ENCODE peak calls at places on chromosomes 11 and 22, in five cellular contexts. One of them, this sample, is unnamed.

GRCh38 chr11:94511932-94512781 is at the start of gene C11orf97:
- DNase-seq in left ventricle myocardium inferior: peak
- DNase-seq in aorta: peak
- DNase-seq in adrenal gland: peak
- DNase-seq in stomach: peak
- DNase-seq in this sample: peak

GRCh38 chr11:79080506-79080905 is 360.3 kb downstream of the TENM4 start:
- DNase-seq in left ventricle myocardium inferior: no peak
- DNase-seq in aorta: no peak
- DNase-seq in adrenal gland: no peak
- DNase-seq in stomach: no peak
- DNase-seq in this sample: no peak

GRCh38 chr11:122803306-122803705 is 35.0 kb upstream of the CRTAM start:
- DNase-seq in left ventricle myocardium inferior: no peak
- DNase-seq in aorta: no peak
- DNase-seq in adrenal gland: no peak
- DNase-seq in stomach: no peak
- DNase-seq in this sample: no peak

GRCh38 chr11:28342704-28343103 is 234.5 kb downstream of the METTL15 start:
- DNase-seq in left ventricle myocardium inferior: no peak
- DNase-seq in aorta: no peak
- DNase-seq in adrenal gland: no peak
- DNase-seq in stomach: no peak
- DNase-seq in this sample: no peak

GRCh38 chr11:60377737-60378136 is 595 bp upstream of the MS4A7 start:
- DNase-seq in left ventricle myocardium inferior: peak
- DNase-seq in aorta: no peak
- DNase-seq in adrenal gland: peak
- DNase-seq in stomach: no peak
- DNase-seq in this sample: peak

GRCh38 chr11:62402226-62402625 is 16.6 kb upstream of the SCGB1A1 start:
- DNase-seq in left ventricle myocardium inferior: peak
- DNase-seq in aorta: peak
- DNase-seq in adrenal gland: peak
- DNase-seq in stomach: peak
- DNase-seq in this sample: peak

GRCh38 chr11:130636672-130637463 is 188.4 kb downstream of the ADAMTS15 start:
- DNase-seq in left ventricle myocardium inferior: no peak
- DNase-seq in aorta: no peak
- DNase-seq in adrenal gland: no peak
- DNase-seq in stomach: no peak
- DNase-seq in this sample: no peak

GRCh38 chr11:111395749-111396148 is 16.7 kb upstream of the POU2AF1 start:
- DNase-seq in left ventricle myocardium inferior: no peak
- DNase-seq in aorta: no peak
- DNase-seq in adrenal gland: no peak
- DNase-seq in stomach: no peak
- DNase-seq in this sample: no peak

GRCh38 chr11:67356867-67357561 is 3.7 kb upstream of the POLD4 start:
- DNase-seq in left ventricle myocardium inferior: peak
- DNase-seq in aorta: no peak
- DNase-seq in adrenal gland: peak
- DNase-seq in stomach: peak
- DNase-seq in this sample: peak

GRCh38 chr11:126132319-126132718 is 69.7 kb upstream of the CDON start:
- DNase-seq in left ventricle myocardium inferior: peak
- DNase-seq in aorta: peak
- DNase-seq in adrenal gland: no peak
- DNase-seq in stomach: peak
- DNase-seq in this sample: peak

GRCh38 chr11:8035225-8035846 is 45.7 kb upstream of the TUB start:
- DNase-seq in left ventricle myocardium inferior: peak
- DNase-seq in aorta: no peak
- DNase-seq in adrenal gland: no peak
- DNase-seq in stomach: no peak
- DNase-seq in this sample: no peak

GRCh38 chr11:96260067-96260511 is 82.9 kb downstream of the MAML2 start:
- DNase-seq in left ventricle myocardium inferior: no peak
- DNase-seq in aorta: no peak
- DNase-seq in adrenal gland: no peak
- DNase-seq in stomach: no peak
- DNase-seq in this sample: no peak

GRCh38 chr22:37657590-37658132 is 862 bp upstream of the PDXP start:
- DNase-seq in left ventricle myocardium inferior: no peak
- DNase-seq in aorta: no peak
- DNase-seq in adrenal gland: peak
- DNase-seq in stomach: no peak
- DNase-seq in this sample: no peak

GRCh38 chr22:41943661-41944209 is 3.2 kb downstream of the CENPM start:
- DNase-seq in left ventricle myocardium inferior: no peak
- DNase-seq in aorta: no peak
- DNase-seq in adrenal gland: no peak
- DNase-seq in stomach: peak
- DNase-seq in this sample: no peak

GRCh38 chr11:62880231-62880802 is 379 bp upstream of the SLC3A2 start:
- DNase-seq in left ventricle myocardium inferior: no peak
- DNase-seq in aorta: peak
- DNase-seq in adrenal gland: peak
- DNase-seq in stomach: no peak
- DNase-seq in this sample: peak

GRCh38 chr11:13073119-13073981 is 64.2 kb downstream of the RASSF10 start:
- DNase-seq in left ventricle myocardium inferior: no peak
- DNase-seq in aorta: no peak
- DNase-seq in adrenal gland: no peak
- DNase-seq in stomach: no peak
- DNase-seq in this sample: no peak

GRCh38 chr22:37626144-37626543 is 13.3 kb upstream of the SH3BP1 start:
- DNase-seq in left ventricle myocardium inferior: peak
- DNase-seq in aorta: peak
- DNase-seq in adrenal gland: no peak
- DNase-seq in stomach: peak
- DNase-seq in this sample: peak

GRCh38 chr11:36352919-36353318 is 56.8 kb downstream of the PRR5L start:
- DNase-seq in left ventricle myocardium inferior: no peak
- DNase-seq in aorta: no peak
- DNase-seq in adrenal gland: no peak
- DNase-seq in stomach: no peak
- DNase-seq in this sample: no peak

GRCh38 chr11:96235725-96236124 is 107.3 kb downstream of the MAML2 start:
- DNase-seq in left ventricle myocardium inferior: no peak
- DNase-seq in aorta: no peak
- DNase-seq in adrenal gland: no peak
- DNase-seq in stomach: no peak
- DNase-seq in this sample: no peak

GRCh38 chr11:120017582-120017981 is 120.3 kb downstream of the TRIM29 start:
- DNase-seq in left ventricle myocardium inferior: no peak
- DNase-seq in aorta: no peak
- DNase-seq in adrenal gland: no peak
- DNase-seq in stomach: no peak
- DNase-seq in this sample: no peak

GRCh38 chr11:102491969-102492368 is 38.6 kb downstream of the MMP7 start:
- DNase-seq in left ventricle myocardium inferior: no peak
- DNase-seq in aorta: no peak
- DNase-seq in adrenal gland: no peak
- DNase-seq in stomach: no peak
- DNase-seq in this sample: no peak

GRCh38 chr11:64219354-64219684 is 6.7 kb downstream of the TRPT1 start:
- DNase-seq in left ventricle myocardium inferior: no peak
- DNase-seq in aorta: peak
- DNase-seq in adrenal gland: no peak
- DNase-seq in stomach: no peak
- DNase-seq in this sample: no peak

GRCh38 chr11:99822846-99823565 is 802.3 kb downstream of the CNTN5 start:
- DNase-seq in left ventricle myocardium inferior: no peak
- DNase-seq in aorta: no peak
- DNase-seq in adrenal gland: no peak
- DNase-seq in stomach: no peak
- DNase-seq in this sample: no peak

GRCh38 chr22:30902496-30903357 is 65.8 kb downstream of the MORC2 start:
- DNase-seq in left ventricle myocardium inferior: no peak
- DNase-seq in aorta: no peak
- DNase-seq in adrenal gland: no peak
- DNase-seq in stomach: peak
- DNase-seq in this sample: no peak

GRCh38 chr11:1161410-1162152 is 3.8 kb downstream of the MUC5AC start:
- DNase-seq in left ventricle myocardium inferior: peak
- DNase-seq in aorta: peak
- DNase-seq in adrenal gland: no peak
- DNase-seq in stomach: peak
- DNase-seq in this sample: no peak

GRCh38 chr22:23282089-23282501 is 101.8 kb downstream of the BCR start:
- DNase-seq in left ventricle myocardium inferior: peak
- DNase-seq in aorta: peak
- DNase-seq in adrenal gland: peak
- DNase-seq in stomach: peak
- DNase-seq in this sample: peak

GRCh38 chr22:30474683-30475424 is 3.0 kb upstream of the SEC14L3 start:
- DNase-seq in left ventricle myocardium inferior: no peak
- DNase-seq in aorta: no peak
- DNase-seq in adrenal gland: no peak
- DNase-seq in stomach: peak
- DNase-seq in this sample: no peak

GRCh38 chr11:132914600-132914999 is 617.7 kb downstream of the OPCML start:
- DNase-seq in left ventricle myocardium inferior: no peak
- DNase-seq in aorta: no peak
- DNase-seq in adrenal gland: no peak
- DNase-seq in stomach: no peak
- DNase-seq in this sample: no peak

GRCh38 chr22:45642966-45643365 is 28.7 kb upstream of the ATXN10 start:
- DNase-seq in left ventricle myocardium inferior: no peak
- DNase-seq in aorta: no peak
- DNase-seq in adrenal gland: no peak
- DNase-seq in stomach: no peak
- DNase-seq in this sample: no peak

GRCh38 chr11:32374261-32374711 is 61.1 kb downstream of the WT1 start:
- DNase-seq in left ventricle myocardium inferior: no peak
- DNase-seq in aorta: no peak
- DNase-seq in adrenal gland: peak
- DNase-seq in stomach: no peak
- DNase-seq in this sample: no peak

GRCh38 chr11:10298342-10298741 is 4.3 kb upstream of the SBF2 start:
- DNase-seq in left ventricle myocardium inferior: no peak
- DNase-seq in aorta: no peak
- DNase-seq in adrenal gland: no peak
- DNase-seq in stomach: no peak
- DNase-seq in this sample: no peak

GRCh38 chr11:7436657-7437056 is 48.6 kb upstream of the OLFML1 start:
- DNase-seq in left ventricle myocardium inferior: no peak
- DNase-seq in aorta: no peak
- DNase-seq in adrenal gland: peak
- DNase-seq in stomach: no peak
- DNase-seq in this sample: no peak

GRCh38 chr11:105490333-105490732 is 119.5 kb upstream of the GRIA4 start:
- DNase-seq in left ventricle myocardium inferior: no peak
- DNase-seq in aorta: no peak
- DNase-seq in adrenal gland: no peak
- DNase-seq in stomach: no peak
- DNase-seq in this sample: no peak

GRCh38 chr11:47216141-47216798 is 1.5 kb downstream of the DDB2 start:
- DNase-seq in left ventricle myocardium inferior: no peak
- DNase-seq in aorta: peak
- DNase-seq in adrenal gland: peak
- DNase-seq in stomach: peak
- DNase-seq in this sample: no peak
- H3K4me3 ChIP-seq in left ventricle myocardium inferior: peak
- H3K4me3 ChIP-seq in aorta: peak
- H3K4me3 ChIP-seq in adrenal gland: peak
- H3K4me3 ChIP-seq in stomach: peak
- H3K4me3 ChIP-seq in this sample: peak

GRCh38 chr22:36156515-36157419 is 3.8 kb downstream of the APOL3 start:
- DNase-seq in left ventricle myocardium inferior: peak
- DNase-seq in aorta: peak
- DNase-seq in adrenal gland: peak
- DNase-seq in stomach: peak
- DNase-seq in this sample: peak
- H3K4me3 ChIP-seq in left ventricle myocardium inferior: peak
- H3K4me3 ChIP-seq in aorta: peak
- H3K4me3 ChIP-seq in adrenal gland: peak
- H3K4me3 ChIP-seq in stomach: peak
- H3K4me3 ChIP-seq in this sample: peak

DNA sequence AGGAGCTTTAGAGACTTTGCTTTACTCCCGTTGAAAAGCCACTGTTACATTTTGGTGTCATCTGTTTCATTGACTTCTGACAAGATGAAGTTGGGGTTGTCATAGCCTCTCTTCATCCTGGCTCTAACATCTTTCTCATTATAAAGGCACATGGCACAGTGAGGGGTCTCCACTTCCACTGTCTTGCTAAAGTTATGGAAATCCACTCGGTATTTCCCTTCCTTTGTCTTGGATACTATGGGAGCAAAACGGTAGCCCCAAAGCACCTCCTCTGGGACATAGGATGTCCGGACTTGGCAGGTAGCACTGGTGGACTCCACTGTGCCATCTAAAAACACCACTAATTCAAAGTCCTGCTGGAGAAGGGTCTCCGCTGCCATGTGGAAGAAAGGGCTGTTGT is 28.0 kb downstream of the KCNJ1 start:
- DNase-seq in left ventricle myocardium inferior: no peak
- DNase-seq in aorta: no peak
- DNase-seq in adrenal gland: no peak
- DNase-seq in stomach: no peak
- DNase-seq in this sample: no peak
- H3K4me3 ChIP-seq in left ventricle myocardium inferior: no peak
- H3K4me3 ChIP-seq in aorta: no peak
- H3K4me3 ChIP-seq in adrenal gland: no peak
- H3K4me3 ChIP-seq in stomach: no peak
- H3K4me3 ChIP-seq in this sample: no peak

GRCh38 chr11:29959488-29959887 is 57.3 kb downstream of the KCNA4 start:
- DNase-seq in left ventricle myocardium inferior: no peak
- DNase-seq in aorta: no peak
- DNase-seq in adrenal gland: no peak
- DNase-seq in stomach: no peak
- DNase-seq in this sample: no peak

GRCh38 chr11:29957406-29957805 is 59.4 kb downstream of the KCNA4 start:
- DNase-seq in left ventricle myocardium inferior: no peak
- DNase-seq in aorta: no peak
- DNase-seq in adrenal gland: no peak
- DNase-seq in stomach: no peak
- DNase-seq in this sample: no peak

DNA sequence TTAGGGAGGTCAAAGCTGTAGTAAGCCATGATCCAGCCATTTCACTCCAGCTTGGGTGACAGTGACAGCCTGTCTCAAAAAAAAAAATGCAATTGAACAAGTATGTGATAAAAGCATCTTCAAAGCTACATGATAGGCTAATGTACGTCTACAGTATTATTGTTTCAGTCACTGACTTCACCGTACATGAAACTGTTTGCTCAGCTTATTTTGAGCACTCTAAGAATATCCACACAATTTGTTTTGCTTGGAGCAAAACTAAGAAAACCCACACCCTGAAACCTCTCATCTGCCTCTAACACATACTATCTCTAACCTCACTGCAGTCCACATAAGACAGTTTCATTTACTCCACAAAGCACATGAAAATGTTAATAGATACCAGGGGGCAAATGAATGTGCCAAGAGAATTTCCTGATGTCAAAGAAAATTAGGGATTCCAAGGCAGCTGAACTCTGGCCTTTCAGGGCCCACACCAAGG is 60.7 kb downstream of the KCNA4 start:
- DNase-seq in left ventricle myocardium inferior: no peak
- DNase-seq in aorta: no peak
- DNase-seq in adrenal gland: no peak
- DNase-seq in stomach: no peak
- DNase-seq in this sample: no peak
- H3K4me3 ChIP-seq in left ventricle myocardium inferior: no peak
- H3K4me3 ChIP-seq in aorta: no peak
- H3K4me3 ChIP-seq in adrenal gland: no peak
- H3K4me3 ChIP-seq in stomach: no peak
- H3K4me3 ChIP-seq in this sample: no peak